ENCODE peak calls at places on chromosomes 6 and 20, in eight cellular contexts. H is sigmoid colon, Z is HCT116, W is transverse colon, U is spleen, Q is breast epithelium, F is upper lobe of left lung, B is Panc1. Y is an unnamed sample.

GRCh38 chr6:11595903-11596302 is 58.4 kb downstream of the TMEM170B start:
- DNase-seq in H (no peak), Z (no peak), W (no peak), U (no peak), Q (no peak), F (no peak), B (no peak), Y (peak; percentile 53)

GRCh38 chr6:21085643-21086042 is 507.9 kb upstream of the SOX4 start:
- DNase-seq in H (no peak), Z (no peak), W (no peak), U (no peak), Q (no peak), F (no peak), B (no peak), Y (no peak)

GRCh38 chr6:28693751-28694443 is 168.2 kb downstream of the GPX5 start:
- DNase-seq in H (no peak), Z (no peak), W (no peak), U (no peak), Q (no peak), F (no peak), B (peak; percentile 28), Y (no peak)

GRCh38 chr6:4316867-4317400 is 181.6 kb upstream of the ECI2 start:
- DNase-seq in H (no peak), Z (no peak), W (peak; percentile 71), U (no peak), Q (no peak), F (peak; percentile 41), B (peak; percentile 27), Y (peak; percentile 92)

GRCh38 chr20:37319120-37319717 is 26.7 kb upstream of the SRC start:
- DNase-seq in H (no peak), Z (no peak), W (no peak), U (no peak), Q (no peak), F (no peak), B (no peak), Y (no peak)

GRCh38 chr6:111162504-111162903 is 75.2 kb downstream of the SLC16A10 start:
- DNase-seq in H (no peak), Z (no peak), W (no peak), U (no peak), Q (no peak), F (no peak), B (no peak), Y (no peak)

GRCh38 chr6:9461161-9461560 is 953.7 kb downstream of the TFAP2A start:
- DNase-seq in H (no peak), Z (no peak), W (no peak), U (no peak), Q (no peak), F (no peak), B (no peak), Y (no peak)

GRCh38 chr6:139943391-139943790 is 568.9 kb upstream of the CITED2 start:
- DNase-seq in H (no peak), Z (no peak), W (no peak), U (no peak), Q (no peak), F (no peak), B (peak; percentile 20), Y (no peak)

GRCh38 chr20:59835057-59835447 is 98.4 kb downstream of the SYCP2 start:
- DNase-seq in H (peak; percentile 28), Z (no peak), W (no peak), U (peak; percentile 22), Q (no peak), F (no peak), B (no peak), Y (peak; percentile 70)

GRCh38 chr6:136812174-136812573 is 10.2 kb upstream of the PEX7 start:
- DNase-seq in H (no peak), Z (no peak), W (no peak), U (no peak), Q (no peak), F (no peak), B (no peak), Y (no peak)

GRCh38 chr6:42744351-42744890 is 1.5 kb downstream of the TBCC start:
- DNase-seq in H (no peak), Z (no peak), W (no peak), U (no peak), Q (no peak), F (peak; percentile 34), B (no peak), Y (no peak)

GRCh38 chr6:7542878-7543394 is 1.5 kb downstream of the DSP start:
- DNase-seq in H (peak; percentile 71), Z (peak; percentile 56), W (peak; percentile 84), U (peak; percentile 82), Q (peak; percentile 77), F (no peak), B (no peak), Y (peak; percentile 92)

GRCh38 chr20:32130352-32130751 is 20.8 kb downstream of the TM9SF4 start:
- DNase-seq in H (peak; percentile 2), Z (no peak), W (no peak), U (no peak), Q (no peak), F (no peak), B (no peak), Y (no peak)

GRCh38 chr20:20505554-20505953 is 137.7 kb downstream of the INSM1 start:
- DNase-seq in H (no peak), Z (no peak), W (no peak), U (no peak), Q (no peak), F (no peak), B (no peak), Y (no peak)

GRCh38 chr6:106300020-106300772 is 25.4 kb downstream of the ATG5 start:
- DNase-seq in H (no peak), Z (no peak), W (no peak), U (no peak), Q (no peak), F (no peak), B (no peak), Y (no peak)

GRCh38 chr20:11497543-11497942 is 420.1 kb upstream of the BTBD3 start:
- DNase-seq in H (no peak), Z (no peak), W (no peak), U (no peak), Q (no peak), F (no peak), B (no peak), Y (no peak)

DNA sequence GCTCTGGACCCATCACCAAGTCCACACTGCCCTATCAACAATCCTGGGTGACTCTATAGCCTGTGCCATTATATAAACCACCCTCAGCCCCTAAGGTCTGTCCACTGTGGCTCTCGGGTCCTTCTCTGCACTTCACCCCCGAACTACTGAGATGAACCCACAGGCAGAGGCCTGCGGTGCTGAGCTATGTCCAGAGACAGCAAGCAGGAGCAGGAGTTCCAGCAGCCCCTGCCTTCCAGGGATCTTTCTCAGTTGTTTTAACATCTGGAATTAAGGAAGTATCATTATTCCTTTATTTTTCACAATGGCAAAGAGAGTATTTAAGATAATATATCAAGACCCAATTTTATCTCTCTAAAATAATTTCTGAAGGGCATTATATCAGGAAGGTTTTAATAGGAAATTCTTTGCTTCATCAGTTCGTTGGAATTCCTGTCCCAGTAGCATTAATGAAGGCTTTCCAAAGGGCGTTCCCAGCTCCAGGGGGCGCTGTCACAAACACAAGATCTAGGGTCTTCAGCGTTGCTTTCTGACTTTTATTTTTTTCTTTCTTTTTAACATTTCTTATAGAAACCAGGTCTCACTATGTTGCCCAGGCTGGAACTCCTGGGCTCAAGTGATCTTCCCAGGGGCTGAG is 27.3 kb downstream of the RRBP1 start:
- DNase-seq in H (peak; percentile 75), Z (no peak), W (peak; percentile 52), U (peak; percentile 49), Q (no peak), F (no peak), B (no peak), Y (no peak)
- H3K4me1 ChIP-seq in H (peaks cover 30% of the 10 kb centered on the region), Z (no peaks in the 10 kb centered on the region), W (peaks cover 32% of the 10 kb centered on the region), U (peaks cover 41% of the 10 kb centered on the region), Q (no peaks in the 10 kb centered on the region), F (peaks cover 13% of the 10 kb centered on the region), B (peaks cover 27% of the 10 kb centered on the region), Y (peaks cover 41% of the 10 kb centered on the region)

GRCh38 chr20:507933-508332 is 35.7 kb downstream of the CSNK2A1 start:
- DNase-seq in H (no peak), Z (no peak), W (no peak), U (no peak), Q (no peak), F (no peak), B (no peak), Y (no peak)

GRCh38 chr20:497979-498378 is 35.6 kb upstream of the TBC1D20 start:
- DNase-seq in H (no peak), Z (no peak), W (no peak), U (no peak), Q (no peak), F (no peak), B (no peak), Y (no peak)

GRCh38 chr20:504632-505075 is 38.9 kb downstream of the CSNK2A1 start:
- DNase-seq in H (no peak), Z (no peak), W (no peak), U (no peak), Q (no peak), F (no peak), B (no peak), Y (no peak)

GRCh38 chr20:507006-507758 is 36.4 kb downstream of the CSNK2A1 start:
- DNase-seq in H (no peak), Z (no peak), W (no peak), U (no peak), Q (no peak), F (no peak), B (no peak), Y (no peak)

GRCh38 chr20:503048-503737 is 40.4 kb downstream of the CSNK2A1 start:
- DNase-seq in H (no peak), Z (no peak), W (no peak), U (no peak), Q (no peak), F (no peak), B (no peak), Y (no peak)
- H3K36me3 ChIP-seq in H (peaks cover 29% of the 10 kb centered on the region), Z (peaks cover 73% of the 10 kb centered on the region), W (peaks cover 3% of the 10 kb centered on the region), U (peaks cover 60% of the 10 kb centered on the region), Q (peaks cover 7% of the 10 kb centered on the region), F (peaks cover 53% of the 10 kb centered on the region), B (peaks cover 49% of the 10 kb centered on the region), Y (peaks cover 96% of the 10 kb centered on the region)

GRCh38 chr6:158835616-158836221 is 16.6 kb upstream of the EZR start:
- DNase-seq in H (peak; percentile 64), Z (no peak), W (peak; percentile 63), U (peak; percentile 74), Q (no peak), F (peak; percentile 88), B (no peak), Y (no peak)
- TF ChIP-seq POLR2AphosphoS5 in H (no peak), Z (no peak), W (no peak), U (no peak), Q (no peak), F (peak; percentile 31), B (no peak), Y (no peak)

DNA sequence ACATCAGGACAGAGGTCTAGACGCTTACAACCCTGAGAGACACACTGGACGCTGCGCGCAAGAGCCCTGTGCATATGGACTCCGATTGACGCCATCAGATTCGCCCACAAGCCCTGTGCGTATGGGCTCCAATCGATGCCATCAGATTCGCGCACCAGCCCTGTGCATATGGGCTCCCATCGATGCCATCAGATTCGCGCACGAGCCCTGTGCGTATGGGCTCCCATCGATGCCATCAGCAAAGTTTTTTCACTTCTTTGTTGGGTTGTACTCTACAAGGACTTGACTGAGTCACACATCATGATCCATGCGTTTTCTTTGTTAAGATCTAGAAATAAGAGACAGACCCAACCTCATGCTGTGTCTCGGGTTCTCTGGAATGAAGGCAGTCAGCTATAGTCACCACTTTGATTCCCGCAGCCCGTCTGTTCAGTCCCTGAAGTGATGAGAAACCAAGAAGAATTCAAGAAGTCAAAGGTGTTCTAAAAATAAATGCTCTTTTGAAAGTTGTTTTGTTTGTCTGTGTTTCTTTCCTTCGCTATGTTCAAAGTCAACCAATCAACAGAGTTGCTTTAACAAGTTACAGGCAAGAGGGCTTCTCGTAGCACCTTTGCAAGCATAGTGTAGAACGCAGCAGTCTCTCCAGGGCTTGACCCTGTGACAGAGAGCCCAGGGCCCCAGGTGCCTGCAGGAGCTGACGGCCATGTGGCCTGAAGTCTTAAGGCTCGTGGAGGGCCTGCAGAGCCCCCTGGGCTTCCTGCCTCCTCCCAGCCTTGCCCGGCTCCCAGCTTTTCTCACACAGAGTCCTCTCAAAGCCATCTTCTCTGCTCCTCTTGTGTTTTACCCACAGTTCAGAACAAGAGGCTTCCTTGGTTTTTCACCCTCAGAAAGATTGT is 7.9 kb downstream of the RPS6KA2 start:
- DNase-seq in H (no peak), Z (no peak), W (no peak), U (no peak), Q (no peak), F (peak; percentile 15), B (no peak), Y (no peak)
- H3K4me1 ChIP-seq in H (peaks cover 25% of the 10 kb centered on the region), Z (peaks cover 3% of the 10 kb centered on the region), W (peaks cover 16% of the 10 kb centered on the region), U (peaks cover 21% of the 10 kb centered on the region), Q (peaks cover 13% of the 10 kb centered on the region), F (peaks cover 90% of the 10 kb centered on the region), B (no peaks in the 10 kb centered on the region), Y (peaks cover 92% of the 10 kb centered on the region)

Y was measured in esophagus muscularis mucosa.